ENCODE peak calls at places on chromosomes 12 and 14, in six cellular contexts. S is endodermal cell; H is fibroblast of pulmonary artery; C is left ventricle myocardium inferior; I is effector memory CD4-positive, alpha-beta T cell; U is skeletal muscle cell. R is an unnamed sample.

GRCh38 chr12:122790393-122791075 is 16.2 kb downstream of the CCDC62 start:
- DNase-seq in S (peak), U (no peak), H (no peak), C (no peak), I (no peak), R (no peak)

GRCh38 chr14:99191663-99192621 is 80.1 kb downstream of the BCL11B start:
- DNase-seq in S (no peak), C (peak), U (peak), I (peak), H (peak), R (no peak)

GRCh38 chr14:93936245-93936644 is 9.1 kb downstream of the FAM181A start:
- DNase-seq in C (no peak), S (peak), I (no peak), U (no peak), H (no peak), R (no peak)

GRCh38 chr12:1907652-1908611 is 10.5 kb downstream of the CACNA2D4 start:
- DNase-seq in C (no peak), U (no peak), H (no peak), S (peak), I (peak), R (no peak)

GRCh38 chr12:52798671-52799497 is 3.0 kb upstream of the KRT3 start:
- DNase-seq in S (no peak), H (no peak), C (no peak), I (no peak), U (no peak), R (no peak)

GRCh38 chr12:92745874-92746553 is 43.2 kb downstream of the PLEKHG7 start:
- DNase-seq in S (no peak), H (peak), U (peak), C (peak), I (no peak), R (peak)

GRCh38 chr12:26767865-26768264 is 65.1 kb downstream of the ITPR2 start:
- DNase-seq in I (no peak), C (no peak), U (no peak), H (no peak), S (no peak), R (no peak)

GRCh38 chr14:85578925-85579324 is 49.0 kb downstream of the FLRT2 start:
- DNase-seq in I (no peak), U (no peak), C (no peak), S (no peak), H (no peak), R (no peak)

GRCh38 chr14:89899917-89900680 is 54.4 kb downstream of the EFCAB11 start:
- DNase-seq in S (no peak), C (no peak), H (peak), U (no peak), I (no peak), R (no peak)

GRCh38 chr12:120761581-120761980 is 36.0 kb downstream of the ACADS start:
- DNase-seq in U (peak), H (peak), C (no peak), S (peak), I (no peak), R (no peak)

GRCh38 chr12:89138048-89138852 is 214.1 kb downstream of the DUSP6 start:
- DNase-seq in U (no peak), C (no peak), S (no peak), I (no peak), H (no peak), R (no peak)

GRCh38 chr14:29166507-29166906 is 399.9 kb downstream of the FOXG1 start:
- DNase-seq in H (no peak), C (no peak), U (no peak), I (no peak), S (peak), R (no peak)

GRCh38 chr14:24216345-24216699 is 456 bp upstream of the MDP1 start:
- DNase-seq in S (no peak), U (no peak), H (no peak), C (no peak), I (no peak), R (no peak)

GRCh38 chr14:95814363-95815225 is 62.0 kb upstream of the TUNAR start:
- DNase-seq in S (no peak), H (no peak), U (no peak), C (no peak), I (no peak), R (no peak)

GRCh38 chr12:108701779-108702435 is 29.4 kb downstream of the CORO1C start:
- DNase-seq in H (peak), I (no peak), C (no peak), S (no peak), U (no peak), R (no peak)

GRCh38 chr12:6061661-6062060 is 62.8 kb downstream of the VWF start:
- DNase-seq in U (no peak), S (no peak), I (no peak), C (no peak), H (peak), R (peak)

GRCh38 chr12:28172434-28173030 is 17.7 kb upstream of the CCDC91 start:
- DNase-seq in H (peak), S (peak), U (peak), I (no peak), C (no peak), R (peak)

GRCh38 chr12:127998936-127999467 is 268.0 kb upstream of the TMEM132C start:
- DNase-seq in S (no peak), H (no peak), I (no peak), U (no peak), C (no peak), R (no peak)

GRCh38 chr12:64679487-64679983 is 69.2 kb downstream of the RASSF3 start:
- DNase-seq in I (peak), U (no peak), C (peak), S (no peak), H (peak), R (no peak)

GRCh38 chr12:3077572-3078081 is 448 bp downstream of the TSPAN9 start:
- DNase-seq in I (no peak), U (no peak), S (peak), C (peak), H (peak), R (no peak)

GRCh38 chr12:26126340-26127284 is 1.8 kb upstream of the BHLHE41 start:
- DNase-seq in U (peak), S (peak), I (no peak), C (peak), H (peak), R (no peak)

GRCh38 chr12:92362785-92363184 is 217.1 kb upstream of the BTG1 start:
- DNase-seq in I (no peak), S (no peak), H (no peak), U (no peak), C (no peak), R (no peak)

GRCh38 chr12:57101892-57102695 is 9.1 kb downstream of the STAT6 start:
- DNase-seq in H (no peak), U (no peak), S (no peak), I (no peak), C (no peak), R (no peak)

GRCh38 chr14:23469906-23470403 is 452 bp downstream of the NGDN start:
- DNase-seq in U (no peak), S (no peak), I (no peak), H (no peak), C (no peak), R (no peak)

GRCh38 chr12:24378548-24379011 is 429.1 kb upstream of the SOX5 start:
- DNase-seq in S (peak), U (no peak), H (no peak), I (no peak), C (no peak), R (peak)

GRCh38 chr12:19003987-19004619 is 125.4 kb upstream of the PLEKHA5 start:
- DNase-seq in U (no peak), H (no peak), C (no peak), I (no peak), S (peak), R (no peak)

GRCh38 chr12:47082963-47083621 is 3.3 kb upstream of the AMIGO2 start:
- DNase-seq in U (peak), H (peak), S (peak), C (no peak), I (no peak), R (peak)

GRCh38 chr12:27573972-27574371 is 50.0 kb downstream of the PPFIBP1 start:
- DNase-seq in U (peak), S (no peak), H (peak), I (no peak), C (no peak), R (peak)

GRCh38 chr12:103249614-103250013 is 246.2 kb downstream of the C12orf42 start:
- DNase-seq in S (no peak), U (no peak), I (no peak), C (no peak), H (no peak), R (no peak)

GRCh38 chr12:111699962-111700361 is 14.1 kb downstream of the ACAD10 start:
- DNase-seq in I (no peak), S (no peak), C (no peak), H (no peak), U (no peak), R (no peak)

GRCh38 chr12:133221241-133221640 is 14.4 kb downstream of the ANHX start:
- DNase-seq in U (no peak), S (peak), C (no peak), H (no peak), I (no peak), R (no peak)

GRCh38 chr12:13777374-13777773 is 204.0 kb downstream of the GRIN2B start:
- DNase-seq in C (no peak), S (peak), H (no peak), U (no peak), I (no peak), R (no peak)

GRCh38 chr14:98886982-98887381 is 385.0 kb downstream of the BCL11B start:
- DNase-seq in I (no peak), H (no peak), C (no peak), U (no peak), S (no peak), R (no peak)

GRCh38 chr12:61546296-61546695 is 713.9 kb upstream of the USP15 start:
- DNase-seq in U (no peak), H (no peak), I (no peak), C (no peak), S (peak), R (no peak)

GRCh38 chr12:6914246-6914947 is at the start of gene ENO2:
- DNase-seq in C (peak), I (peak), U (no peak), H (peak), S (peak), R (no peak)

GRCh38 chr14:87869619-87870583 is 123.1 kb downstream of the GALC start:
- DNase-seq in C (no peak), U (peak), I (no peak), S (peak), H (peak), R (peak)

GRCh38 chr12:50006266-50006665 is 19.0 kb downstream of the RACGAP1 start:
- DNase-seq in S (no peak), C (no peak), H (no peak), I (no peak), U (no peak), R (no peak)

GRCh38 chr12:68930178-68930577 is 2.8 kb downstream of the CPM start:
- DNase-seq in C (no peak), I (no peak), U (no peak), S (no peak), H (no peak), R (no peak)

GRCh38 chr12:68934392-68934791 is 1.4 kb upstream of the CPM start:
- DNase-seq in I (no peak), C (no peak), S (no peak), U (no peak), H (no peak), R (no peak)

GRCh38 chr12:68932123-68932700 is 759 bp downstream of the CPM start:
- DNase-seq in S (no peak), C (no peak), I (no peak), H (no peak), U (no peak), R (no peak)

GRCh38 chr12:68932701-68933563 is at the start of gene CPM:
- DNase-seq in I (peak), S (peak), H (peak), C (peak), U (peak), R (no peak)

GRCh38 chr12:68933564-68933893 is 558 bp upstream of the CPM start:
- DNase-seq in I (no peak), H (no peak), S (no peak), C (peak), U (no peak), R (no peak)
- H3K4me3 ChIP-seq in I (peak), H (peak), S (peak), C (peak), U (peak), R (peak)

GRCh38 chr14:61653507-61653906 is 41.8 kb upstream of the HIF1A start:
- DNase-seq in H (peak), U (no peak), S (no peak), C (no peak), I (no peak), R (peak)

GRCh38 chr14:61655777-61656176 is 39.5 kb upstream of the HIF1A start:
- DNase-seq in U (no peak), S (no peak), I (no peak), C (no peak), H (no peak), R (no peak)

GRCh38 chr14:61654026-61654425 is 41.3 kb upstream of the HIF1A start:
- DNase-seq in U (no peak), S (no peak), I (no peak), H (no peak), C (no peak), R (no peak)

GRCh38 chr14:61651355-61651754 is 44.0 kb upstream of the HIF1A start:
- DNase-seq in C (no peak), H (no peak), S (no peak), I (no peak), U (no peak), R (no peak)

DNA sequence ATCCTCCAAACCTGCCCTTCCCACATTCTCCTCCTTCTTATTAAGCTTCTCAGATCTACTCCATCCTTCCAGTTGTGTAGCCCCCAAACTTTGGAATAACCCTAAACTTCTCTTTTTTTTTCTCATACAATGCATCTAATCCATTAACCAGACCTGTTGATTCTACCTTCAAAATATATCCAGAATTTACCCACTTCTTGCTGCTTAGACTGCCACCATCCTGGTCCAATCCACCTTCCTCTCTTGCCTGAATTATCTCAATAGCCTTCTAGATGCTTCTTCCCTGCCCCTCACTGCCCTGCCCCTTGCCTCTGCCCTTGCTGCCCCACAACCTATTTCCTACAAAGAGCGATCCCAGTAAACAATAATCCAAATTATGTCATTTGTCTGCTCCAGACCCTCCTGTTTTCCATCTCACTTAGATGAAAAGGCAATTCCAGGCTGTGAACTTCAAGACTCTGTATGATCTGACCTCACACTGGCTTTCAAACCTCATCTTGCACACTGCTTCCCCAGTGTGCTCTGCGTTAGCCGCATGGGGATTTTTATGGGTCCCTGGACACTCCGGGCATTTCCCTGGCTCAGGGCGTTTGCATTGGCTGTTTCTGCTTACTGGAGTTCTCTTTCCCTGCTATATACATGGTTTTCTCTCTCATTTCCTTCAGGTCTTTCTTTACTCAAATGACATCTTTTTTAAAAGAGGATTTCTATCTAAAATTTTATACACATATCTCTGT is 42.6 kb upstream of the HIF1A start:
- DNase-seq in S (no peak), H (no peak), U (no peak), I (no peak), C (no peak), R (no peak)
- H3K4me3 ChIP-seq in S (no peak), H (no peak), U (no peak), I (no peak), C (no peak), R (no peak)

DNA sequence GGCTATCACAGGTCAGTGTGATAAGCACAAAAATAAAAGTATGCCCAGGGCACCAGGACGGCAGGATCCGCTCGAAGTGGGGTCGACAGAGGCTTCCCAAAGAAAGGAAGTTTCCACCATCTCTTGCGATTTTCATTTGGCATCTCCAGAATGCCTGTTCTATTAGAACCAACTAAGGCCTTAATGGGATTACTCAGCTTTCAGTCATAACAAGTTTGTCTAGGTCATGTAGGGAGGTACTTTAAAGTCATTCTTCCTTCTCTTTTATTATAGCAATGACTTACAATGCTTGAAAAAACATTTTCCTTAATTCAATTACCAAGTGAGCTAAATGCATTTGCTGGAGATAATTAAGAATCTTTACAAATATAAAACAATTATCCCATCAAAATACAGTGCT is 83.6 kb upstream of the DIO3 start:
- DNase-seq in I (no peak), C (no peak), H (no peak), U (no peak), S (no peak), R (no peak)
- H3K4me3 ChIP-seq in I (no peak), C (no peak), H (no peak), U (no peak), S (no peak), R (no peak)

GRCh38 chr12:124694846-124695497 is 127.6 kb upstream of the NCOR2 start:
- DNase-seq in H (peak), I (no peak), S (no peak), U (no peak), C (peak), R (no peak)
- H3K4me3 ChIP-seq in H (no peak), I (no peak), S (no peak), U (no peak), C (no peak), R (no peak)

GRCh38 chr14:55336691-55337090 is 65.5 kb downstream of the FBXO34 start:
- DNase-seq in S (no peak), C (no peak), I (no peak), U (no peak), H (no peak), R (no peak)

GRCh38 chr14:55329999-55330710 is 58.9 kb downstream of the FBXO34 start:
- DNase-seq in U (no peak), S (no peak), I (no peak), C (no peak), H (no peak), R (no peak)

GRCh38 chr14:55332654-55333570 is 61.7 kb downstream of the FBXO34 start:
- DNase-seq in C (no peak), U (no peak), H (no peak), I (no peak), S (no peak), R (no peak)

GRCh38 chr14:55336161-55336560 is 64.9 kb downstream of the FBXO34 start:
- DNase-seq in C (no peak), U (no peak), I (peak), S (no peak), H (no peak), R (no peak)

GRCh38 chr14:55333785-55334485 is 62.7 kb downstream of the FBXO34 start:
- DNase-seq in S (no peak), C (no peak), H (no peak), U (no peak), I (no peak), R (peak)
- H3K4me3 ChIP-seq in S (no peak), C (no peak), H (no peak), U (no peak), I (peak), R (no peak)

GRCh38 chr12:94781835-94782234 is 131.5 kb upstream of the TMCC3 start:
- DNase-seq in S (no peak), I (no peak), U (no peak), H (no peak), C (no peak), R (no peak)

GRCh38 chr12:94788298-94788697 is 137.9 kb upstream of the TMCC3 start:
- DNase-seq in H (no peak), U (no peak), S (no peak), C (no peak), I (no peak), R (no peak)

GRCh38 chr12:94783343-94783742 is 133.0 kb upstream of the TMCC3 start:
- DNase-seq in S (no peak), H (no peak), U (no peak), I (no peak), C (no peak), R (no peak)

GRCh38 chr12:94779520-94779919 is 129.2 kb upstream of the TMCC3 start:
- DNase-seq in H (peak), U (peak), S (no peak), I (no peak), C (no peak), R (no peak)

DNA sequence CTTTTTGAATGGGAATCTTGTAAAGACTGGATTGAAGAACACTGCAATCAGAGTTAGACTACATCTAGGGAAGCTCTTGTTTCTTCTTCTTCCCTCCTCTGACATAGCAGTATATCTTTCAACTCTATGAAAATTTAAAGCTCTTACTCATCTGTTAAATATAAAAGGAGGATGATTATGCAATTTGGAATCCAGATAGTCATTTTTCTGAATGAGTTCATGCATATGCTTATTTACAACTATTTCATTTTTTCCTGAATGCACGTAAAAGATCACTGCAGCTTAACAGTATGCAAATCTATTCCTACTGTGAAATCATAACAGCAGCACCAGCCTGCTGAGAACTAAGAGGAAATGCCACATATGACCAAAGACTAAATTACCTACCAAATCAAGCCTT is 133.5 kb upstream of the TMCC3 start:
- DNase-seq in I (no peak), C (no peak), U (no peak), S (no peak), H (peak), R (no peak)
- H3K4me3 ChIP-seq in I (no peak), C (no peak), U (no peak), S (no peak), H (no peak), R (no peak)

GRCh38 chr12:91040356-91040755 is 17.5 kb downstream of the KERA start:
- DNase-seq in I (no peak), S (no peak), C (no peak), H (no peak), U (no peak), R (no peak)

DNA sequence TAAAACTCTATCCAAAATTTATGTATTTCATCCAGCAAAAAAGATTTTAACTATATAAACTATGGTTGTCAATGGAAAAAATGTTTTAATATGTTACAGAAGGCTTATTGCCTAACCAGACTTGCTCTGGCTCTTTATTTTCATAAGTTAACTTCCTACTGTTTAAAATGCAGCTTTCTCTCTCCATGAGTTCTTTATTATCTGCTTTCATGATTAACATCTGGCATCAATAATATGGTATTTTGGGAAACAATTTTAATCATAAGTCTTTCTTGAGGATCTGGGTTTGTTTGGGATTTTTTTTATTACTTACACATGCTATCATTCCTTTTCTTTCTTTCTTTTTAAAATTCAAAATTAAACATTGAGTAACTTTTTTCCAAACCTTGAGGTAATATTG is 20.5 kb downstream of the KERA start:
- DNase-seq in H (no peak), S (no peak), U (no peak), I (no peak), C (no peak), R (no peak)
- H3K4me3 ChIP-seq in H (no peak), S (no peak), U (no peak), I (no peak), C (no peak), R (no peak)

R was measured in AG04450.